ENCODE peak calls at places on chromosomes 11 and 22, in ten cellular contexts. Y, G, Z, M, J, R, T, K, V and D are unnamed samples.
A peak's percentile ranks its signal among the peaks of the same experiment; 100 is the strongest.

GRCh38 chr11:13831707-13832106 is 130.8 kb upstream of the SPON1 start:
- DNase-seq in M (no peak), G (peak; percentile 10), R (no peak), Y (no peak), V (peak; percentile 63), J (no peak), Z (peak; percentile 40), T (no peak), K (no peak), D (no peak)

GRCh38 chr11:57751676-57752253 is at the start of gene BTBD18:
- DNase-seq in Y (peak; percentile 51), J (no peak), Z (peak; percentile 69), T (peak; percentile 29), K (no peak), G (peak; percentile 68), V (peak; percentile 43), R (peak; percentile 60), M (peak; percentile 94), D (no peak)

GRCh38 chr11:121544956-121545355 is 92.2 kb upstream of the SORL1-AS1 start:
- DNase-seq in K (no peak), Z (no peak), Y (no peak), T (no peak), G (no peak), V (no peak), R (no peak), J (no peak), M (no peak), D (peak; percentile 78)

GRCh38 chr11:100512475-100512874 is 174.6 kb upstream of the ARHGAP42 start:
- DNase-seq in G (peak; percentile 10), R (no peak), T (no peak), K (no peak), M (no peak), Z (no peak), J (peak; percentile 63), Y (no peak), V (no peak), D (no peak)

GRCh38 chr11:115303929-115304328 is 200.3 kb downstream of the CADM1 start:
- DNase-seq in R (no peak), M (no peak), V (no peak), Y (no peak), Z (no peak), T (no peak), J (no peak), G (no peak), K (no peak), D (no peak)

GRCh38 chr22:49640366-49641095 is 187.1 kb downstream of the BRD1 start:
- DNase-seq in J (no peak), V (no peak), Z (no peak), T (no peak), K (no peak), M (no peak), Y (no peak), R (no peak), G (no peak), D (no peak)

GRCh38 chr11:106172389-106172991 is 95.0 kb downstream of the AASDHPPT start:
- DNase-seq in V (no peak), M (no peak), G (peak; percentile 33), Y (no peak), K (no peak), J (no peak), R (no peak), Z (no peak), T (peak; percentile 17), D (no peak)

GRCh38 chr22:45672564-45673481 is 1.2 kb downstream of the ATXN10 start:
- DNase-seq in Z (no peak), T (no peak), G (no peak), J (no peak), Y (no peak), R (no peak), K (no peak), V (no peak), M (no peak), D (no peak)

GRCh38 chr11:88188251-88189030 is 13.2 kb upstream of the RAB38 start:
- DNase-seq in Y (no peak), G (peak; percentile 17), K (no peak), T (no peak), M (no peak), J (no peak), R (no peak), V (no peak), Z (no peak), D (no peak)

GRCh38 chr22:45235101-45235777 is 5.5 kb downstream of the KIAA0930 start:
- DNase-seq in G (no peak), Y (no peak), M (no peak), Z (no peak), R (no peak), V (no peak), T (no peak), J (no peak), K (no peak), D (no peak)

GRCh38 chr11:122367809-122368231 is 251.8 kb upstream of the BLID start:
- DNase-seq in R (peak; percentile 7), Y (peak; percentile 82), J (peak; percentile 70), G (peak; percentile 15), T (peak; percentile 50), Z (peak; percentile 70), V (no peak), M (no peak), K (no peak), D (no peak)

GRCh38 chr11:71581826-71582225 is 849 bp downstream of the KRTAP5-11 start:
- DNase-seq in T (no peak), Z (peak; percentile 29), M (no peak), K (no peak), Y (no peak), R (peak; percentile 4), G (no peak), V (no peak), J (no peak), D (no peak)

GRCh38 chr11:1655168-1656060 is 25.8 kb downstream of the KRTAP5-5 start:
- DNase-seq in K (no peak), R (no peak), V (no peak), J (no peak), G (no peak), Y (no peak), Z (no peak), T (no peak), M (no peak), D (no peak)

GRCh38 chr22:45977003-45977395 is at the start of gene WNT7B:
- DNase-seq in T (peak; percentile 67), Z (peak; percentile 75), G (no peak), M (no peak), K (no peak), R (no peak), Y (no peak), J (peak; percentile 63), V (peak; percentile 41), D (no peak)

GRCh38 chr11:36452231-36452630 is 57.8 kb downstream of the TRAF6 start:
- DNase-seq in R (no peak), T (peak; percentile 90), G (no peak), K (no peak), V (no peak), Z (no peak), M (no peak), J (no peak), Y (peak; percentile 84), D (peak; percentile 76)

GRCh38 chr22:24423519-24424000 is 3.8 kb upstream of the ADORA2A start:
- DNase-seq in Y (no peak), M (peak; percentile 93), V (no peak), Z (peak; percentile 43), J (peak; percentile 43), T (no peak), R (peak; percentile 61), K (no peak), G (no peak), D (no peak)

GRCh38 chr11:119029340-119030028 is 1.2 kb downstream of the SLC37A4 start:
- DNase-seq in T (no peak), G (no peak), J (no peak), M (peak; percentile 85), K (no peak), R (no peak), Z (peak; percentile 92), V (no peak), Y (no peak), D (no peak)

GRCh38 chr11:62223095-62223494 is 14.6 kb downstream of the SCGB2A1 start:
- DNase-seq in Z (no peak), K (no peak), J (no peak), Y (no peak), V (no peak), G (peak; percentile 9), M (no peak), R (no peak), T (no peak), D (no peak)

GRCh38 chr22:27625769-27626674 is 175.5 kb downstream of the MN1 start:
- DNase-seq in R (peak; percentile 29), T (peak; percentile 34), K (no peak), V (no peak), Y (no peak), J (no peak), G (no peak), Z (no peak), M (no peak), D (no peak)

GRCh38 chr11:70230840-70231710 is 28.0 kb downstream of the FADD start:
- DNase-seq in T (no peak), M (no peak), J (no peak), K (no peak), G (no peak), R (no peak), Z (no peak), V (no peak), Y (no peak), D (no peak)

GRCh38 chr11:30346068-30346688 is 23.3 kb downstream of the ARL14EP start:
- DNase-seq in Y (peak; percentile 55), R (peak; percentile 62), Z (peak; percentile 60), V (peak; percentile 22), T (peak; percentile 55), G (peak; percentile 41), M (peak; percentile 23), K (no peak), J (peak; percentile 40), D (no peak)